ENCODE peak calls at places on chromosome 20, in ten cellular contexts. C is psoas muscle, G is HTR-8/SVneo, H is lower leg skin, P is H7, S is NCI-H1092 treated with DMSO at 0.1 percent for 48 hours, J is NCI-H510A, T is SJSA1, F is mammary epithelial cell, L is heart left ventricle. B is an unnamed sample.
A peak's percentile ranks its signal among the peaks of the same experiment; 100 is the strongest.

GRCh38 chr20:17645010-17645409 is 37.0 kb downstream of the RRBP1 start:
- DNase-seq in H (no peak), S (no peak), P (no peak), L (no peak), C (no peak), J (no peak), T (no peak), G (no peak), F (no peak), B (no peak)

GRCh38 chr20:46204594-46205205 is 86.6 kb downstream of the CD40 start:
- DNase-seq in L (no peak), J (no peak), F (no peak), T (no peak), G (no peak), P (no peak), H (no peak), C (no peak), S (no peak), B (no peak)

GRCh38 chr20:21684671-21685070 is 20.8 kb upstream of the PAX1 start:
- DNase-seq in P (peak; percentile 71), T (no peak), H (no peak), J (no peak), S (no peak), G (no peak), C (no peak), F (no peak), L (no peak), B (no peak)

GRCh38 chr20:33444797-33445560 is 1.4 kb upstream of the SNTA1 start:
- DNase-seq in L (no peak), H (no peak), G (no peak), T (no peak), P (no peak), C (peak; percentile 31), S (no peak), F (no peak), J (peak; percentile 26), B (no peak)

GRCh38 chr20:2693286-2693995 is 861 bp downstream of the EBF4 start:
- DNase-seq in J (peak; percentile 76), L (peak; percentile 54), C (peak; percentile 37), P (peak; percentile 93), H (no peak), S (peak; percentile 34), G (peak; percentile 58), F (no peak), T (peak; percentile 38), B (no peak)

GRCh38 chr20:60787264-60787663 is 464.8 kb upstream of the CDH4 start:
- DNase-seq in P (no peak), S (no peak), H (no peak), T (no peak), J (no peak), C (no peak), F (no peak), G (no peak), L (no peak), B (no peak)

GRCh38 chr20:58175836-58176235 is 52.6 kb downstream of the ANKRD60 start:
- DNase-seq in C (no peak), T (no peak), P (no peak), L (no peak), S (no peak), G (no peak), J (no peak), H (no peak), F (no peak), B (no peak)

GRCh38 chr20:37417857-37418501 is 72.0 kb downstream of the SRC start:
- DNase-seq in C (no peak), T (peak; percentile 48), G (no peak), P (no peak), S (no peak), J (no peak), L (no peak), H (no peak), F (no peak), B (no peak)

GRCh38 chr20:21251278-21251677 is 51.9 kb upstream of the XRN2 start:
- DNase-seq in L (no peak), S (no peak), H (no peak), P (no peak), J (no peak), F (peak; percentile 61), T (no peak), C (no peak), G (no peak), B (peak; percentile 19)

GRCh38 chr20:47377122-47377722 is 20.7 kb upstream of the ZMYND8 start:
- DNase-seq in G (no peak), T (no peak), C (no peak), P (no peak), F (peak; percentile 82), J (no peak), H (peak; percentile 59), L (no peak), S (no peak), B (no peak)

GRCh38 chr20:7505835-7506221 is 434.4 kb downstream of the HAO1 start:
- DNase-seq in J (peak; percentile 5), F (no peak), S (no peak), G (no peak), C (no peak), L (no peak), T (no peak), P (no peak), H (no peak), B (no peak)

GRCh38 chr20:235891-236290 is 8.8 kb downstream of the DEFB129 start:
- DNase-seq in F (peak; percentile 69), L (no peak), G (peak; percentile 13), C (no peak), H (no peak), J (no peak), T (no peak), P (no peak), S (no peak), B (no peak)

GRCh38 chr20:38726849-38727601 is 2.7 kb downstream of the SLC32A1 start:
- DNase-seq in F (no peak), J (no peak), H (no peak), L (no peak), S (no peak), G (no peak), T (no peak), C (no peak), P (peak; percentile 97), B (no peak)

GRCh38 chr20:9689041-9689440 is 149.8 kb downstream of the PAK5 start:
- DNase-seq in S (no peak), P (no peak), G (no peak), J (no peak), L (no peak), C (no peak), F (no peak), T (no peak), H (no peak), B (no peak)

GRCh38 chr20:63022501-63022900 is 15.7 kb upstream of the BHLHE23 start:
- DNase-seq in L (no peak), H (no peak), J (no peak), C (no peak), G (no peak), T (no peak), S (no peak), F (no peak), P (peak; percentile 62), B (no peak)

GRCh38 chr20:9886227-9886626 is 47.4 kb upstream of the PAK5 start:
- DNase-seq in P (no peak), S (no peak), H (no peak), L (no peak), C (no peak), T (no peak), F (peak; percentile 44), J (no peak), G (no peak), B (no peak)

GRCh38 chr20:34124469-34125249 is 12.6 kb upstream of the EIF2S2 start:
- DNase-seq in J (no peak), F (no peak), L (no peak), C (no peak), P (no peak), T (no peak), G (no peak), H (no peak), S (no peak), B (no peak)

GRCh38 chr20:1881240-1881835 is 13.9 kb upstream of the SIRPA start:
- DNase-seq in F (no peak), P (peak; percentile 70), T (no peak), G (no peak), S (no peak), C (no peak), H (no peak), L (peak; percentile 61), J (no peak), B (no peak)

GRCh38 chr20:36362261-36362660 is 56.1 kb downstream of the DLGAP4 start:
- DNase-seq in J (no peak), G (no peak), H (no peak), L (no peak), P (no peak), F (no peak), C (no peak), T (no peak), S (no peak), B (no peak)

GRCh38 chr20:62489186-62489939 is 13.6 kb upstream of the GATA5 start:
- DNase-seq in T (no peak), J (no peak), H (no peak), P (no peak), F (peak; percentile 65), C (no peak), L (no peak), G (peak; percentile 92), S (no peak), B (peak; percentile 93)

GRCh38 chr20:44583179-44583578 is 800 bp downstream of the PKIG start:
- DNase-seq in S (no peak), P (no peak), G (no peak), F (no peak), J (no peak), H (no peak), C (no peak), L (no peak), T (peak; percentile 38), B (no peak)

GRCh38 chr20:62814709-62815065 is 2.2 kb upstream of the COL9A3 start:
- DNase-seq in H (no peak), T (no peak), F (no peak), G (no peak), S (no peak), P (no peak), C (no peak), J (no peak), L (no peak), B (no peak)

GRCh38 chr20:50815162-50815989 is 20.5 kb downstream of the BCAS4 start:
- DNase-seq in H (no peak), S (no peak), L (no peak), J (peak; percentile 65), F (peak; percentile 59), T (peak; percentile 56), G (no peak), P (no peak), C (no peak), B (peak; percentile 38)

GRCh38 chr20:2387180-2387577 is 6.5 kb downstream of the TGM6 start:
- DNase-seq in H (no peak), L (no peak), J (no peak), S (no peak), F (no peak), C (no peak), T (peak; percentile 44), G (peak; percentile 37), P (peak; percentile 82), B (peak; percentile 43)

GRCh38 chr20:6956574-6956973 is 189.1 kb downstream of the BMP2 start:
- DNase-seq in L (no peak), T (no peak), S (no peak), H (no peak), F (peak; percentile 81), G (no peak), C (no peak), J (no peak), P (no peak), B (no peak)

GRCh38 chr20:22381812-22382416 is 202.5 kb downstream of the FOXA2 start:
- DNase-seq in L (no peak), T (no peak), P (no peak), S (no peak), C (no peak), G (no peak), H (no peak), J (no peak), F (no peak), B (no peak)